ENCODE peak calls at places on chromosome 13, in nine cellular contexts. A, X, S, R, P, E, I, N and L are unnamed samples.

GRCh38 chr13:74134777-74135305 is 637 bp upstream of the KLF12 start:
- DNase-seq in A (no peak), X (peak; percentile 66), S (peak; percentile 75), R (peak; percentile 89), P (no peak), E (no peak), I (no peak), N (peak; percentile 67), L (no peak)

GRCh38 chr13:93765811-93766210 is 539.2 kb downstream of the GPC6 start:
- DNase-seq in A (no peak), X (no peak), S (no peak), R (no peak), P (no peak), E (no peak), I (no peak), N (no peak), L (no peak)

GRCh38 chr13:72760189-72760588 is 21.5 kb downstream of the DIS3 start:
- DNase-seq in A (no peak), X (no peak), S (no peak), R (no peak), P (no peak), E (no peak), I (no peak), N (no peak), L (no peak)

GRCh38 chr13:41054212-41054877 is 7.0 kb upstream of the WBP4 start:
- DNase-seq in A (peak; percentile 63), X (no peak), S (peak; percentile 42), R (no peak), P (no peak), E (peak; percentile 69), I (no peak), N (no peak), L (no peak)

GRCh38 chr13:102948006-102948405 is 102.2 kb downstream of the ERCC5 start:
- DNase-seq in A (no peak), X (no peak), S (no peak), R (no peak), P (no peak), E (no peak), I (no peak), N (no peak), L (no peak)

GRCh38 chr13:103466761-103467160 is 400.5 kb upstream of the SLC10A2 start:
- DNase-seq in A (no peak), X (no peak), S (no peak), R (no peak), P (no peak), E (no peak), I (no peak), N (no peak), L (no peak)

GRCh38 chr13:76216729-76217128 is 580.6 kb downstream of the LMO7 start:
- DNase-seq in A (no peak), X (no peak), S (no peak), R (no peak), P (no peak), E (no peak), I (no peak), N (no peak), L (no peak)

GRCh38 chr13:44273991-44274810 is 99.4 kb upstream of the SERP2 start:
- DNase-seq in A (no peak), X (no peak), S (no peak), R (no peak), P (no peak), E (no peak), I (no peak), N (no peak), L (no peak)

GRCh38 chr13:112859817-112860190 is 109.2 kb upstream of the MCF2L start:
- DNase-seq in A (no peak), X (no peak), S (no peak), R (no peak), P (no peak), E (no peak), I (no peak), N (no peak), L (no peak)

GRCh38 chr13:114279770-114280169 is 1.6 kb upstream of the UPF3A start:
- DNase-seq in A (no peak), X (peak; percentile 27), S (no peak), R (no peak), P (no peak), E (peak; percentile 37), I (no peak), N (no peak), L (no peak)

GRCh38 chr13:89982406-89983085 is 1364.9 kb upstream of the MIR17HG start:
- DNase-seq in A (no peak), X (no peak), S (no peak), R (no peak), P (no peak), E (no peak), I (no peak), N (no peak), L (no peak)

GRCh38 chr13:94305463-94305862 is 174.0 kb downstream of the DCT start:
- DNase-seq in A (no peak), X (no peak), S (no peak), R (no peak), P (no peak), E (no peak), I (no peak), N (no peak), L (no peak)

GRCh38 chr13:99173606-99174005 is 27.0 kb upstream of the UBAC2 start:
- DNase-seq in A (no peak), X (no peak), S (no peak), R (no peak), P (no peak), E (no peak), I (no peak), N (no peak), L (no peak)

GRCh38 chr13:111604087-111604486 is 283.6 kb downstream of the TEX29 start:
- DNase-seq in A (peak; percentile 20), X (no peak), S (no peak), R (no peak), P (no peak), E (no peak), I (no peak), N (no peak), L (no peak)

GRCh38 chr13:105327727-105328126 is 1207.7 kb downstream of the EFNB2 start:
- DNase-seq in A (no peak), X (no peak), S (no peak), R (no peak), P (no peak), E (no peak), I (no peak), N (no peak), L (no peak)

DNA sequence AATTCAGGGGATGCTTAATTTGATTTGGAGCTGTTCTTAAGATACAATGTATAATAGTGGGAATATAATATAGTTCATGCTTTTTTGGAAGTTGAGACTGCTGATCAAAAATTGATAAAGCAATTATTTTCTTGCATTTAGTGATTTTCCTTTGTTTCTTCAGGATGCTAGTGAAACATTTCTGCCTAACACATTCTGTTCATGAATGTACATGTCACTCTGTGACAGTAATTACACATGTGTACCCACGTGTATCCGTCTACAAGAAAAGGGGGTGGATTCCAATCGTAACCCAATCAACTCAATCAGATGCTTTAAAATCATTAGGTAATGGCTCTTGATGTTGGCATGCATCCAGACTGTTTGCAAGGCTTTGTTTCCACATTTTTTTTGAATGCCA is 5.0 kb upstream of the FRY start:
- DNase-seq in A (no peak), X (no peak), S (no peak), R (no peak), P (no peak), E (no peak), I (no peak), N (no peak), L (no peak)
- TF ChIP-seq POLR2AphosphoS5 in A (no peak), X (no peak), S (no peak), R (no peak), P (no peak), E (no peak), I (no peak), N (no peak), L (no peak)

DNA sequence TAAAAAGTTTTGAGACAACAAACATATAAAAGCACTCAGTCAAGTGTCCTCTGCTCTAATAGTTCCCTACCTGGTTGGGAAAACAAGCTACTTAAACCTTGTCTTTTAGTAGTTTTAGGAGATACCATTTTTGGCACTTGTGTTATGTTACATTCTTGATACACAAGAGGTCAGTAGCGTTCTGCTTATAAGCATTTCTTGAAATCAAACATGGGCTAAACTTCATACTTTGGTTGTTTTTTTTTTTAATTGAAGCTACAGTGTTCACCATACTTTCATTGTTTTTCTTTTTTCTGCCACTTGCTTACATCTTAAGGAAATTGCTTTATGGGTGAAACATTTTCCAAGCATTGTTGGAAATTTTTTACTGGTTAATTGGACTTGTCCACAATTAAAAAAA is 12.9 kb downstream of the NHLRC3 start:
- DNase-seq in A (peak; percentile 46), X (no peak), S (no peak), R (no peak), P (peak; percentile 24), E (no peak), I (no peak), N (no peak), L (no peak)
- TF ChIP-seq CTCF in A (no peak), X (peak; percentile 24), S (no peak), R (peak; percentile 13), P (peak; percentile 61), E (peak; percentile 8), I (no peak), N (no peak), L (no peak)

GRCh38 chr13:33787051-33787591 is 30.8 kb upstream of the RFC3 start:
- DNase-seq in A (no peak), X (no peak), S (no peak), R (no peak), P (no peak), E (peak; percentile 19), I (no peak), N (no peak), L (no peak)

GRCh38 chr13:33785384-33785783 is 32.6 kb upstream of the RFC3 start:
- DNase-seq in A (no peak), X (no peak), S (no peak), R (no peak), P (no peak), E (no peak), I (no peak), N (no peak), L (no peak)

GRCh38 chr13:33789757-33790156 is 28.2 kb upstream of the RFC3 start:
- DNase-seq in A (no peak), X (no peak), S (no peak), R (no peak), P (no peak), E (no peak), I (no peak), N (no peak), L (no peak)

GRCh38 chr13:33784738-33785137 is 33.2 kb upstream of the RFC3 start:
- DNase-seq in A (no peak), X (no peak), S (no peak), R (no peak), P (no peak), E (no peak), I (no peak), N (no peak), L (no peak)

GRCh38 chr13:33789067-33789606 is 28.8 kb upstream of the RFC3 start:
- DNase-seq in A (no peak), X (no peak), S (no peak), R (no peak), P (no peak), E (no peak), I (no peak), N (no peak), L (no peak)
- TF ChIP-seq POLR2AphosphoS5 in A (no peak), X (no peak), S (no peak), R (no peak), P (no peak), E (no peak), I (no peak), N (no peak), L (no peak)

DNA sequence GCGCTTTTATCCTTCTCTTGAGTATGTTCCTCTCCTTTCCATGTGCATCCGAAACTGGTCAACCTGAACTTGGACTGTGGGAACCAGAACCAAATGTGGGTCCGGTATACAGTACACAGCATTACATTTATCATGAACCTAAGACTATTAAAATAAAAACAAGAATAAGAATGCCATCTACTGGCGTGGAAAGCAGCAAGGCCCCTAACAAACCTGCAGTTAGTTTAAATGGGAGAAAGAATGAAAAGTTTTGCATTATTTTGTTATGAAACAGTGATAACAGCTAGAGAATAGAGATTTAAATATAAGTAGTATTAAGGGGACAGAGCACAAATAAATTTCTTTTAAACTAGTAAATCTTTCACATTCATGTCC is 159.5 kb downstream of the RBM26 start:
- DNase-seq in A (no peak), X (no peak), S (no peak), R (no peak), P (no peak), E (no peak), I (no peak), N (no peak), L (no peak)
- TF ChIP-seq CTCF in A (no peak), X (no peak), S (no peak), R (no peak), P (peak; percentile 16), E (no peak), I (no peak), N (no peak), L (no peak)